ENCODE peak calls at places on chromosomes 1 and 21, in nine cellular contexts. F is AG09319; V is glutamatergic neuron; C is mucosa of descending colon; B is CD8-positive, alpha-beta T cell; D is astrocyte; H is neural crest cell; O is neural progenitor cell; X is Peyer's patch. R is an unnamed sample.
A peak's percentile ranks its signal among the peaks of the same experiment; 100 is the strongest.

GRCh38 chr1:215421772-215422171 is 145.3 kb upstream of the KCTD3 start:
- DNase-seq in F (peak; percentile 8), V (no peak), C (no peak), B (no peak), D (no peak), H (no peak), O (no peak), X (no peak), R (no peak)

GRCh38 chr21:41328660-41329300 is 12.2 kb downstream of the FAM3B start:
- DNase-seq in F (no peak), V (no peak), C (no peak), B (no peak), D (peak; percentile 89), H (no peak), O (no peak), X (no peak), R (no peak)

GRCh38 chr21:44617071-44617501 is 5.2 kb downstream of the KRTAP10-8 start:
- DNase-seq in F (no peak), V (peak; percentile 49), C (peak; percentile 30), B (no peak), D (no peak), H (no peak), O (no peak), X (no peak), R (no peak)

GRCh38 chr1:86296305-86297205 is 99.6 kb downstream of the ODF2L start:
- DNase-seq in F (no peak), V (no peak), C (no peak), B (no peak), D (no peak), H (no peak), O (no peak), X (no peak), R (no peak)

GRCh38 chr1:223700388-223700918 is 11.9 kb upstream of the CAPN2 start:
- DNase-seq in F (no peak), V (no peak), C (no peak), B (no peak), D (no peak), H (no peak), O (no peak), X (no peak), R (no peak)

GRCh38 chr1:225454733-225455132 is 26.9 kb upstream of the LBR start:
- DNase-seq in F (no peak), V (no peak), C (no peak), B (peak; percentile 62), D (peak; percentile 82), H (no peak), O (no peak), X (peak; percentile 63), R (peak; percentile 91)

GRCh38 chr1:175338447-175339135 is 146.0 kb upstream of the KIAA0040 start:
- DNase-seq in F (no peak), V (peak; percentile 78), C (no peak), B (peak; percentile 57), D (no peak), H (peak; percentile 51), O (peak; percentile 73), X (peak; percentile 76), R (no peak)

GRCh38 chr1:52680353-52680752 is 17.8 kb downstream of the COA7 start:
- DNase-seq in F (no peak), V (no peak), C (no peak), B (no peak), D (no peak), H (no peak), O (no peak), X (no peak), R (no peak)

GRCh38 chr1:46539968-46540367 is 11.5 kb downstream of the KNCN start:
- DNase-seq in F (no peak), V (no peak), C (no peak), B (no peak), D (peak; percentile 78), H (no peak), O (no peak), X (no peak), R (no peak)

GRCh38 chr1:38451541-38451993 is 405.0 kb upstream of the POU3F1 start:
- DNase-seq in F (no peak), V (no peak), C (no peak), B (no peak), D (peak; percentile 81), H (no peak), O (peak; percentile 52), X (no peak), R (no peak)

GRCh38 chr1:196977278-196977677 is at the start of gene CFHR5:
- DNase-seq in F (no peak), V (no peak), C (no peak), B (no peak), D (no peak), H (no peak), O (no peak), X (no peak), R (no peak)

GRCh38 chr1:37692078-37692833 is at the start of gene CDCA8:
- DNase-seq in F (peak; percentile 93), V (peak; percentile 99), C (peak; percentile 98), B (peak; percentile 99), D (peak; percentile 93), H (peak; percentile 99), O (peak; percentile 99), X (peak; percentile 99), R (peak; percentile 97)

GRCh38 chr1:182974792-182975191 is 21.8 kb upstream of the SHCBP1L start:
- DNase-seq in F (no peak), V (no peak), C (no peak), B (no peak), D (no peak), H (no peak), O (peak; percentile 48), X (no peak), R (no peak)

GRCh38 chr1:230681599-230681998 is 32.3 kb downstream of the AGT start:
- DNase-seq in F (peak; percentile 42), V (no peak), C (no peak), B (no peak), D (peak; percentile 80), H (no peak), O (no peak), X (no peak), R (no peak)

GRCh38 chr1:7406641-7407546 is 364.2 kb upstream of the VAMP3 start:
- DNase-seq in F (no peak), V (no peak), C (no peak), B (no peak), D (no peak), H (peak; percentile 0), O (no peak), X (peak; percentile 43), R (no peak)

GRCh38 chr1:59357645-59358044 is 60.8 kb downstream of the FGGY start:
- DNase-seq in F (no peak), V (no peak), C (no peak), B (no peak), D (no peak), H (no peak), O (no peak), X (no peak), R (no peak)

GRCh38 chr1:51285055-51285454 is 45.3 kb downstream of the TTC39A start:
- DNase-seq in F (no peak), V (no peak), C (no peak), B (no peak), D (no peak), H (no peak), O (no peak), X (no peak), R (no peak)

GRCh38 chr1:172719694-172720138 is 60.8 kb downstream of the FASLG start:
- DNase-seq in F (no peak), V (no peak), C (no peak), B (no peak), D (peak; percentile 29), H (no peak), O (peak; percentile 64), X (no peak), R (no peak)

GRCh38 chr1:225987491-225988316 is 11.4 kb downstream of the SDE2 start:
- DNase-seq in F (no peak), V (no peak), C (no peak), B (no peak), D (peak; percentile 14), H (no peak), O (peak; percentile 35), X (no peak), R (no peak)

GRCh38 chr21:45405819-45406762 is 1.1 kb downstream of the COL18A1 start:
- DNase-seq in F (no peak), V (no peak), C (peak; percentile 42), B (no peak), D (peak; percentile 55), H (no peak), O (peak; percentile 95), X (no peak), R (no peak)

GRCh38 chr1:228830954-228831481 is 95.7 kb downstream of the RHOU start:
- DNase-seq in F (no peak), V (no peak), C (no peak), B (no peak), D (peak; percentile 79), H (no peak), O (no peak), X (peak; percentile 60), R (no peak)

GRCh38 chr1:99662581-99663208 is 16.8 kb downstream of the PALMD start:
- DNase-seq in F (peak; percentile 96), V (peak; percentile 60), C (no peak), B (no peak), D (no peak), H (no peak), O (peak; percentile 28), X (peak; percentile 55), R (no peak)

GRCh38 chr1:156616463-156616862 is 2.8 kb upstream of the HAPLN2 start:
- DNase-seq in F (no peak), V (no peak), C (no peak), B (no peak), D (peak; percentile 51), H (peak; percentile 35), O (no peak), X (no peak), R (no peak)
- TF ChIP-seq CTCF in F (no peak), V (no peak), C (no peak), B (no peak), D (no peak), H (no peak), O (no peak), X (no peak), R (no peak)

DNA sequence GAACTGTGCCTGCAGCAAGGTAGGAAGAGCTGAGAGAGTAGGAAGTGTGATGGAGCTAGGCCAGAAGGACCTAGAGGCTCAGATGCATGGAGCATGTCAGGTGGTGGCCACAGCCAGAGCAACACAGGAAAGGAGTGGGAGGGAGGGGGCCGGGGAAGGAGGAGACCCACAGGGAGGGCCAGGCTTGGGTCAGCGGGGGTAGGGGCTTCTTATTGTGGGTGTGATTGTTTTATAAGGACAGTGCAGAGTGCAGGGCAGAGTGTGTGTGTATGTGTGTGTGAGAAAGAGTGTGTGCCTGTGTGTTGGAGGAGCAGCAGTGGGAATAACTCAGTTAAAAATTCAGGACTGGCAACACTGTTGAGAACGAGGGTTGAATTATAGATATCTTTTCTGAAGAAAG is 27.0 kb upstream of the TTF2 start:
- DNase-seq in F (no peak), V (no peak), C (no peak), B (no peak), D (no peak), H (no peak), O (no peak), X (no peak), R (no peak)
- TF ChIP-seq CTCF in F (no peak), V (no peak), C (no peak), B (no peak), D (no peak), H (no peak), O (no peak), X (no peak), R (no peak)

GRCh38 chr1:164953095-164953494 is 394.1 kb downstream of the PBX1 start:
- DNase-seq in F (no peak), V (no peak), C (no peak), B (no peak), D (no peak), H (no peak), O (no peak), X (no peak), R (no peak)
- TF ChIP-seq CTCF in F (no peak), V (no peak), C (no peak), B (no peak), D (no peak), H (no peak), O (peak; percentile 25), X (no peak), R (no peak)

GRCh38 chr1:22018583-22019559 is 17.4 kb downstream of the CELA3A start:
- DNase-seq in F (peak; percentile 12), V (peak; percentile 36), C (no peak), B (peak; percentile 76), D (peak; percentile 85), H (no peak), O (no peak), X (peak; percentile 87), R (peak; percentile 96)
- TF ChIP-seq CTCF in F (peak; percentile 38), V (no peak), C (no peak), B (no peak), D (peak; percentile 37), H (peak; percentile 40), O (peak; percentile 31), X (no peak), R (peak; percentile 29)